ENCODE peak calls at places on chromosomes 7 and 10, in nine cellular contexts. Z is NCI-H2029; J is activated CD8-positive, alpha-beta memory T cell treated with anti-CD3 and anti-CD28 coated beads, Interleukin-2, amount 50 U/mL, for 48 hours; X is BJ; H is hippocampal formation; Y is central memory CD4-positive, alpha-beta T cell; Q is cardiac muscle cell; P is HCT116; V is activated CD4-positive, alpha-beta T cell treated with anti-CD3 and anti-CD28 coated beads for 24 hours. S is an unnamed sample.

GRCh38 chr10:45378866-45379265 is 4.8 kb downstream of the ALOX5 start:
- DNase-seq in Z (no peak), J (no peak), X (no peak), H (no peak), Y (no peak), Q (no peak), P (no peak), V (no peak), S (no peak)

GRCh38 chr7:123635551-123636359 is 19.9 kb upstream of the LMOD2 start:
- DNase-seq in Z (no peak), J (no peak), X (no peak), H (peak; percentile 3), Y (no peak), Q (peak; percentile 49), P (no peak), V (no peak), S (no peak)

GRCh38 chr7:96899108-96899507 is 106.2 kb upstream of the DLX6 start:
- DNase-seq in Z (no peak), J (no peak), X (no peak), H (no peak), Y (no peak), Q (no peak), P (no peak), V (no peak), S (no peak)

GRCh38 chr7:3068568-3068967 is 24.9 kb upstream of the CARD11 start:
- DNase-seq in Z (no peak), J (no peak), X (no peak), H (no peak), Y (no peak), Q (no peak), P (no peak), V (no peak), S (peak; percentile 80)

GRCh38 chr7:155590215-155591023 is 44.1 kb upstream of the CNPY1 start:
- DNase-seq in Z (peak; percentile 86), J (no peak), X (no peak), H (no peak), Y (no peak), Q (peak; percentile 45), P (no peak), V (no peak), S (no peak)

GRCh38 chr7:71735961-71736556 is 604.1 kb downstream of the GALNT17 start:
- DNase-seq in Z (peak; percentile 40), J (peak; percentile 75), X (no peak), H (peak; percentile 44), Y (peak; percentile 3), Q (peak; percentile 86), P (peak; percentile 28), V (peak; percentile 10), S (no peak)

GRCh38 chr10:98295907-98296306 is 27.9 kb upstream of the LOXL4 start:
- DNase-seq in Z (no peak), J (no peak), X (peak; percentile 50), H (no peak), Y (no peak), Q (no peak), P (no peak), V (no peak), S (no peak)

GRCh38 chr10:73647211-73647874 is 6.1 kb upstream of the MYOZ1 start:
- DNase-seq in Z (peak; percentile 26), J (peak; percentile 73), X (no peak), H (no peak), Y (no peak), Q (no peak), P (no peak), V (no peak), S (peak; percentile 31)

GRCh38 chr7:82985144-82985802 is 177.4 kb downstream of the PCLO start:
- DNase-seq in Z (peak; percentile 22), J (no peak), X (no peak), H (no peak), Y (no peak), Q (no peak), P (no peak), V (no peak), S (no peak)

GRCh38 chr7:127665922-127666321 is 13.9 kb downstream of the SND1 start:
- DNase-seq in Z (no peak), J (no peak), X (no peak), H (no peak), Y (no peak), Q (no peak), P (no peak), V (no peak), S (no peak)

GRCh38 chr7:3028071-3028766 is 15.4 kb downstream of the CARD11 start:
- DNase-seq in Z (no peak), J (peak; percentile 72), X (no peak), H (no peak), Y (no peak), Q (no peak), P (no peak), V (peak; percentile 26), S (no peak)

GRCh38 chr7:32381024-32381601 is 109.1 kb downstream of the LSM5 start:
- DNase-seq in Z (no peak), J (no peak), X (no peak), H (no peak), Y (no peak), Q (no peak), P (no peak), V (no peak), S (no peak)

GRCh38 chr10:87618470-87619423 is 40.9 kb upstream of the PAPSS2 start:
- DNase-seq in Z (no peak), J (no peak), X (no peak), H (no peak), Y (no peak), Q (no peak), P (no peak), V (no peak), S (no peak)

GRCh38 chr7:150340024-150340749 is 1.2 kb downstream of the RARRES2 start:
- DNase-seq in Z (no peak), J (no peak), X (no peak), H (no peak), Y (no peak), Q (peak; percentile 59), P (no peak), V (no peak), S (no peak)

GRCh38 chr7:43353902-43354301 is 229.0 kb upstream of the STK17A start:
- DNase-seq in Z (no peak), J (no peak), X (no peak), H (no peak), Y (no peak), Q (no peak), P (peak; percentile 6), V (no peak), S (no peak)

GRCh38 chr10:111203615-111204014 is 126.8 kb downstream of the ADRA2A start:
- DNase-seq in Z (no peak), J (no peak), X (no peak), H (no peak), Y (no peak), Q (no peak), P (no peak), V (no peak), S (no peak)

GRCh38 chr7:32051128-32051527 is 19.1 kb downstream of the PDE1C start:
- DNase-seq in Z (no peak), J (no peak), X (no peak), H (peak; percentile 67), Y (no peak), Q (no peak), P (no peak), V (no peak), S (no peak)

GRCh38 chr7:52154382-52154781 is 837.8 kb upstream of the COBL start:
- DNase-seq in Z (no peak), J (no peak), X (no peak), H (no peak), Y (no peak), Q (no peak), P (no peak), V (no peak), S (no peak)

GRCh38 chr10:114061148-114061547 is 17.5 kb downstream of the ADRB1 start:
- DNase-seq in Z (no peak), J (no peak), X (no peak), H (no peak), Y (no peak), Q (no peak), P (no peak), V (no peak), S (no peak)

GRCh38 chr7:40777913-40778312 is 643.1 kb downstream of the SUGCT start:
- DNase-seq in Z (no peak), J (no peak), X (no peak), H (no peak), Y (no peak), Q (no peak), P (no peak), V (no peak), S (no peak)

GRCh38 chr7:70681847-70682350 is 450.0 kb upstream of the GALNT17 start:
- DNase-seq in Z (no peak), J (no peak), X (no peak), H (no peak), Y (peak; percentile 27), Q (no peak), P (no peak), V (no peak), S (peak; percentile 54)

GRCh38 chr10:124158592-124158991 is 65.2 kb upstream of the CHST15 start:
- DNase-seq in Z (no peak), J (peak; percentile 6), X (no peak), H (no peak), Y (no peak), Q (no peak), P (no peak), V (no peak), S (no peak)

GRCh38 chr7:31796375-31796774 is 109.4 kb downstream of the PPP1R17 start:
- DNase-seq in Z (no peak), J (no peak), X (no peak), H (no peak), Y (no peak), Q (no peak), P (no peak), V (no peak), S (no peak)

GRCh38 chr10:117544729-117545140 is 2.2 kb downstream of the EMX2 start:
- DNase-seq in Z (no peak), J (no peak), X (no peak), H (no peak), Y (no peak), Q (no peak), P (no peak), V (no peak), S (no peak)

GRCh38 chr10:68560916-68561691 is 967 bp downstream of the TET1 start:
- DNase-seq in Z (no peak), J (peak; percentile 60), X (no peak), H (no peak), Y (no peak), Q (peak; percentile 77), P (no peak), V (no peak), S (no peak)